ENCODE peak calls at places on chromosomes 1 and 21, in ten cellular contexts. One of them, this sample, is unnamed.

GRCh38 chr1:214143015-214143775 is 137.8 kb upstream of the SMYD2 start:
- DNase-seq in neural progenitor cell: no peak
- DNase-seq in SK-N-SH: peak; percentile 29
- DNase-seq in body of pancreas: no peak
- DNase-seq in BE2C: no peak
- DNase-seq in lower lobe of right lung: no peak
- DNase-seq in MM.1S: no peak
- DNase-seq in left lung: no peak
- DNase-seq in IMR-90: no peak
- DNase-seq in H9: no peak
- DNase-seq in this sample: no peak

GRCh38 chr1:43796111-43796581 is 88.8 kb downstream of the ST3GAL3 start:
- DNase-seq in neural progenitor cell: no peak
- DNase-seq in SK-N-SH: no peak
- DNase-seq in body of pancreas: no peak
- DNase-seq in BE2C: no peak
- DNase-seq in lower lobe of right lung: no peak
- DNase-seq in MM.1S: no peak
- DNase-seq in left lung: no peak
- DNase-seq in IMR-90: peak; percentile 77
- DNase-seq in H9: no peak
- DNase-seq in this sample: no peak

GRCh38 chr1:160834945-160835565 is 27.6 kb downstream of the CD244 start:
- DNase-seq in neural progenitor cell: peak; percentile 68
- DNase-seq in SK-N-SH: peak; percentile 23
- DNase-seq in body of pancreas: peak; percentile 24
- DNase-seq in BE2C: peak; percentile 30
- DNase-seq in lower lobe of right lung: no peak
- DNase-seq in MM.1S: peak; percentile 59
- DNase-seq in left lung: no peak
- DNase-seq in IMR-90: peak; percentile 31
- DNase-seq in H9: no peak
- DNase-seq in this sample: no peak

GRCh38 chr1:245605480-245606156 is 450.8 kb downstream of the KIF26B start:
- DNase-seq in neural progenitor cell: no peak
- DNase-seq in SK-N-SH: peak; percentile 91
- DNase-seq in body of pancreas: peak; percentile 16
- DNase-seq in BE2C: peak; percentile 95
- DNase-seq in lower lobe of right lung: no peak
- DNase-seq in MM.1S: no peak
- DNase-seq in left lung: peak; percentile 58
- DNase-seq in IMR-90: peak; percentile 72
- DNase-seq in H9: peak; percentile 27
- DNase-seq in this sample: no peak

GRCh38 chr1:107525146-107525545 is 384.3 kb downstream of the NTNG1 start:
- DNase-seq in neural progenitor cell: no peak
- DNase-seq in SK-N-SH: no peak
- DNase-seq in body of pancreas: no peak
- DNase-seq in BE2C: no peak
- DNase-seq in lower lobe of right lung: no peak
- DNase-seq in MM.1S: no peak
- DNase-seq in left lung: no peak
- DNase-seq in IMR-90: no peak
- DNase-seq in H9: no peak
- DNase-seq in this sample: no peak

GRCh38 chr1:35707253-35708178 is 11.2 kb downstream of the C1orf216 start:
- DNase-seq in neural progenitor cell: peak; percentile 96
- DNase-seq in SK-N-SH: peak; percentile 92
- DNase-seq in body of pancreas: peak; percentile 66
- DNase-seq in BE2C: peak; percentile 63
- DNase-seq in lower lobe of right lung: no peak
- DNase-seq in MM.1S: peak; percentile 27
- DNase-seq in left lung: no peak
- DNase-seq in IMR-90: no peak
- DNase-seq in H9: peak; percentile 80
- DNase-seq in this sample: no peak

GRCh38 chr1:9275567-9276034 is 17.1 kb upstream of the SPSB1 start:
- DNase-seq in neural progenitor cell: no peak
- DNase-seq in SK-N-SH: no peak
- DNase-seq in body of pancreas: no peak
- DNase-seq in BE2C: no peak
- DNase-seq in lower lobe of right lung: peak; percentile 85
- DNase-seq in MM.1S: peak; percentile 96
- DNase-seq in left lung: peak; percentile 90
- DNase-seq in IMR-90: peak; percentile 92
- DNase-seq in H9: no peak
- DNase-seq in this sample: peak; percentile 25

GRCh38 chr1:231208980-231209379 is 32.0 kb upstream of the GNPAT start:
- DNase-seq in neural progenitor cell: no peak
- DNase-seq in SK-N-SH: no peak
- DNase-seq in body of pancreas: no peak
- DNase-seq in BE2C: no peak
- DNase-seq in lower lobe of right lung: no peak
- DNase-seq in MM.1S: no peak
- DNase-seq in left lung: no peak
- DNase-seq in IMR-90: no peak
- DNase-seq in H9: no peak
- DNase-seq in this sample: no peak

GRCh38 chr1:206112600-206113301 is 4.4 kb downstream of the AVPR1B start:
- DNase-seq in neural progenitor cell: no peak
- DNase-seq in SK-N-SH: no peak
- DNase-seq in body of pancreas: peak; percentile 81
- DNase-seq in BE2C: no peak
- DNase-seq in lower lobe of right lung: peak; percentile 80
- DNase-seq in MM.1S: no peak
- DNase-seq in left lung: peak; percentile 76
- DNase-seq in IMR-90: no peak
- DNase-seq in H9: no peak
- DNase-seq in this sample: no peak

GRCh38 chr1:220391426-220391825 is 119.2 kb upstream of the RAB3GAP2 start:
- DNase-seq in neural progenitor cell: no peak
- DNase-seq in SK-N-SH: no peak
- DNase-seq in body of pancreas: no peak
- DNase-seq in BE2C: no peak
- DNase-seq in lower lobe of right lung: no peak
- DNase-seq in MM.1S: no peak
- DNase-seq in left lung: no peak
- DNase-seq in IMR-90: no peak
- DNase-seq in H9: no peak
- DNase-seq in this sample: no peak

GRCh38 chr1:59135761-59136255 is 161.1 kb upstream of the FGGY start:
- DNase-seq in neural progenitor cell: no peak
- DNase-seq in SK-N-SH: no peak
- DNase-seq in body of pancreas: no peak
- DNase-seq in BE2C: no peak
- DNase-seq in lower lobe of right lung: no peak
- DNase-seq in MM.1S: no peak
- DNase-seq in left lung: no peak
- DNase-seq in IMR-90: no peak
- DNase-seq in H9: no peak
- DNase-seq in this sample: no peak

GRCh38 chr1:181112071-181112929 is 23.8 kb downstream of the IER5 start:
- DNase-seq in neural progenitor cell: no peak
- DNase-seq in SK-N-SH: no peak
- DNase-seq in body of pancreas: peak; percentile 86
- DNase-seq in BE2C: no peak
- DNase-seq in lower lobe of right lung: peak; percentile 80
- DNase-seq in MM.1S: no peak
- DNase-seq in left lung: no peak
- DNase-seq in IMR-90: peak; percentile 100
- DNase-seq in H9: no peak
- DNase-seq in this sample: no peak

GRCh38 chr21:43343095-43343991 is 83.6 kb downstream of the SIK1 start:
- DNase-seq in neural progenitor cell: no peak
- DNase-seq in SK-N-SH: no peak
- DNase-seq in body of pancreas: peak; percentile 92
- DNase-seq in BE2C: no peak
- DNase-seq in lower lobe of right lung: peak; percentile 94
- DNase-seq in MM.1S: no peak
- DNase-seq in left lung: peak; percentile 91
- DNase-seq in IMR-90: no peak
- DNase-seq in H9: no peak
- DNase-seq in this sample: no peak

GRCh38 chr1:4044967-4045366 is 144.9 kb upstream of the C1orf174 start:
- DNase-seq in neural progenitor cell: no peak
- DNase-seq in SK-N-SH: no peak
- DNase-seq in body of pancreas: no peak
- DNase-seq in BE2C: no peak
- DNase-seq in lower lobe of right lung: no peak
- DNase-seq in MM.1S: no peak
- DNase-seq in left lung: no peak
- DNase-seq in IMR-90: no peak
- DNase-seq in H9: no peak
- DNase-seq in this sample: no peak

DNA sequence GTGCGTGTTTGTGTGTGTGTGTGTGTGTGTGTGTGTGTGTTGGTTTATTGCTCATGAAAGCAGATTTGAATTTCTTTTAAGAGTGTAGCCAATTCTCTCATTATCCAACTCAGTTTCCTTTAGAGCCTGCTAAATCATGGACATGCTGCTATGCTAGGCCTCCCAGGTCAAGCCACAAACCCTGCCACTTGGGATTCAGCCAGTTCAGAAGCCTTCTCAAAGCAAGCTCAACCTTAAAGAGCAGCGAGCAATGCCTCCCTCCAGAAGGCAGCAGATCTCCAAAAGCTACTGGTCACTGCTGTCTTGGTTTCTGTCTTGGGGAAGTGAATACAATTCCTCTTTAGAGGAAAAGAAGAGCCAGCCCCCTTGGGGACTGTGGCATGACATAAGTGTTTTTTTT is 624.7 kb downstream of the AJAP1 start:
- DNase-seq in neural progenitor cell: no peak
- DNase-seq in SK-N-SH: no peak
- DNase-seq in body of pancreas: no peak
- DNase-seq in BE2C: no peak
- DNase-seq in lower lobe of right lung: no peak
- DNase-seq in MM.1S: no peak
- DNase-seq in left lung: no peak
- DNase-seq in IMR-90: no peak
- DNase-seq in H9: no peak
- DNase-seq in this sample: no peak
- H3K9me3 ChIP-seq in neural progenitor cell: no peaks in the 10 kb centered on the region
- H3K9me3 ChIP-seq in SK-N-SH: no peaks in the 10 kb centered on the region
- H3K9me3 ChIP-seq in body of pancreas: no peaks in the 10 kb centered on the region
- H3K9me3 ChIP-seq in BE2C: no peaks in the 10 kb centered on the region
- H3K9me3 ChIP-seq in lower lobe of right lung: no peaks in the 10 kb centered on the region
- H3K9me3 ChIP-seq in MM.1S: no peaks in the 10 kb centered on the region
- H3K9me3 ChIP-seq in left lung: no peaks in the 10 kb centered on the region
- H3K9me3 ChIP-seq in IMR-90: peaks cover 59% of the 10 kb centered on the region
- H3K9me3 ChIP-seq in H9: no peaks in the 10 kb centered on the region
- H3K9me3 ChIP-seq in this sample: no peaks in the 10 kb centered on the region

GRCh38 chr1:49527606-49528305 is 496.0 kb downstream of the AGBL4 start:
- DNase-seq in neural progenitor cell: no peak
- DNase-seq in SK-N-SH: no peak
- DNase-seq in body of pancreas: no peak
- DNase-seq in BE2C: no peak
- DNase-seq in lower lobe of right lung: no peak
- DNase-seq in MM.1S: no peak
- DNase-seq in left lung: no peak
- DNase-seq in IMR-90: no peak
- DNase-seq in H9: no peak
- DNase-seq in this sample: no peak
- H3K9me3 ChIP-seq in neural progenitor cell: peaks cover 25% of the 10 kb centered on the region
- H3K9me3 ChIP-seq in SK-N-SH: no peaks in the 10 kb centered on the region
- H3K9me3 ChIP-seq in body of pancreas: no peaks in the 10 kb centered on the region
- H3K9me3 ChIP-seq in BE2C: no peaks in the 10 kb centered on the region
- H3K9me3 ChIP-seq in lower lobe of right lung: no peaks in the 10 kb centered on the region
- H3K9me3 ChIP-seq in MM.1S: no peaks in the 10 kb centered on the region
- H3K9me3 ChIP-seq in left lung: no peaks in the 10 kb centered on the region
- H3K9me3 ChIP-seq in IMR-90: no peaks in the 10 kb centered on the region
- H3K9me3 ChIP-seq in H9: peaks cover 83% of the 10 kb centered on the region
- H3K9me3 ChIP-seq in this sample: no peaks in the 10 kb centered on the region

GRCh38 chr1:78919150-78919549 is 87.4 kb downstream of the ADGRL4 start:
- DNase-seq in neural progenitor cell: peak; percentile 25
- DNase-seq in SK-N-SH: no peak
- DNase-seq in body of pancreas: no peak
- DNase-seq in BE2C: no peak
- DNase-seq in lower lobe of right lung: no peak
- DNase-seq in MM.1S: no peak
- DNase-seq in left lung: no peak
- DNase-seq in IMR-90: no peak
- DNase-seq in H9: peak; percentile 28
- DNase-seq in this sample: no peak
- H3K9me3 ChIP-seq in neural progenitor cell: no peaks in the 10 kb centered on the region
- H3K9me3 ChIP-seq in SK-N-SH: no peaks in the 10 kb centered on the region
- H3K9me3 ChIP-seq in body of pancreas: no peaks in the 10 kb centered on the region
- H3K9me3 ChIP-seq in BE2C: no peaks in the 10 kb centered on the region
- H3K9me3 ChIP-seq in lower lobe of right lung: no peaks in the 10 kb centered on the region
- H3K9me3 ChIP-seq in MM.1S: no peaks in the 10 kb centered on the region
- H3K9me3 ChIP-seq in left lung: no peaks in the 10 kb centered on the region
- H3K9me3 ChIP-seq in IMR-90: no peaks in the 10 kb centered on the region
- H3K9me3 ChIP-seq in H9: no peaks in the 10 kb centered on the region
- H3K9me3 ChIP-seq in this sample: no peaks in the 10 kb centered on the region

DNA sequence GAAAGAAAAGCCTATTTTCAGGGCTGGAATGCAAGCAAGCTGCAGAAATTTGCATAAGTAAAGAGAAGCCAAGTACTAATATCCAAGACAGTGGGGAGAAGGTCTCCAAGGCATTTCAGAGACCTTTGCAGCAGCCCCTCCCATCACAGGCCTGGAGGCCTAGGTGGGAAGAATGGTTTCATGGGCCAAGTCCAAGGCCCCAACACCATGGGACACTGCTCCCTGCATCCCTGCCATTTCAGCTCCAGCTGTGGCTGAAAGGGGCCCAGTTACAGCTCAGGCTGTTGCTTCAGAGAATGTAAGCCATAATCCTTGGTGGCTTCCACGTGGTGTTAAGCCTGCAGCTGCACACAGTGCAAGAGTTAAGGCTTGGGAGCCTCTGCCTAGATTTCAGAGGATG is 16.9 kb upstream of the COL6A1 start:
- DNase-seq in neural progenitor cell: no peak
- DNase-seq in SK-N-SH: no peak
- DNase-seq in body of pancreas: no peak
- DNase-seq in BE2C: no peak
- DNase-seq in lower lobe of right lung: no peak
- DNase-seq in MM.1S: no peak
- DNase-seq in left lung: no peak
- DNase-seq in IMR-90: no peak
- DNase-seq in H9: no peak
- DNase-seq in this sample: no peak
- H3K9me3 ChIP-seq in neural progenitor cell: peaks cover 3% of the 10 kb centered on the region
- H3K9me3 ChIP-seq in SK-N-SH: no peaks in the 10 kb centered on the region
- H3K9me3 ChIP-seq in body of pancreas: no peaks in the 10 kb centered on the region
- H3K9me3 ChIP-seq in BE2C: no peaks in the 10 kb centered on the region
- H3K9me3 ChIP-seq in lower lobe of right lung: no peaks in the 10 kb centered on the region
- H3K9me3 ChIP-seq in MM.1S: no peaks in the 10 kb centered on the region
- H3K9me3 ChIP-seq in left lung: peaks cover 8% of the 10 kb centered on the region
- H3K9me3 ChIP-seq in IMR-90: peaks cover 12% of the 10 kb centered on the region
- H3K9me3 ChIP-seq in H9: peaks cover 17% of the 10 kb centered on the region
- H3K9me3 ChIP-seq in this sample: no peaks in the 10 kb centered on the region

DNA sequence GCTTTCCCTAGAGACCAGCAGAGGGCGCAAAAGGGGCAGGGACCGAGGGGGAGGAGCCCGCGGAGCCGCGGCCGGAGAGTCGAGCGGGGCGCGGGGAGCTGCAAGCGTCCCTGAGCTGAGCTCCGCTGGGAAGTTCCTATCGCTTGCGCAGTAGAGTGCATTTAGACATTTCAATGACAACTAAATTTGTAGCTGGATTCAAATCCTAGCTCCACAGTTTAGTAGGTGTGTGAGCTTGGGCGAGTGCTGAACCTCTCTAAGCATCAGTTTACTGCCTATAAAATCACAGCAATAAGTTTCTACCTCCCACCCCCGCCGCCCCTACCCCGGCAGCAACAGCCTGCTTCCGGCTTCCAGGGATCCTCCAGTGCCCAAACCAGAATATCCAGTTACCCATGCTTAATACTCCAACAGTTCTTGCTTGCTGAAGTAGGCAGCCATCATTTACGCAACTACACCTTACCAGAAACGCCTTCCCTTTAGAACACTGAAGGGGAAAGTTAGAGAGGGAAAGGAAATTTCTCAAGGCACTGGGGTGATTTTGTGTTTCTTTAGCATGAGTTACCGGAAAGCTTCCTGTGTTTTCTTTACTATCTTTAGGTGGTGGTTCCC is 9.1 kb downstream of the TLR5 start:
- DNase-seq in neural progenitor cell: peak; percentile 93
- DNase-seq in SK-N-SH: peak; percentile 93
- DNase-seq in body of pancreas: peak; percentile 90
- DNase-seq in BE2C: peak; percentile 85
- DNase-seq in lower lobe of right lung: peak; percentile 92
- DNase-seq in MM.1S: peak; percentile 81
- DNase-seq in left lung: peak; percentile 97
- DNase-seq in IMR-90: peak; percentile 78
- DNase-seq in H9: peak; percentile 92
- DNase-seq in this sample: peak; percentile 65
- H3K9me3 ChIP-seq in neural progenitor cell: no peaks in the 10 kb centered on the region
- H3K9me3 ChIP-seq in SK-N-SH: no peaks in the 10 kb centered on the region
- H3K9me3 ChIP-seq in body of pancreas: no peaks in the 10 kb centered on the region
- H3K9me3 ChIP-seq in BE2C: no peaks in the 10 kb centered on the region
- H3K9me3 ChIP-seq in lower lobe of right lung: no peaks in the 10 kb centered on the region
- H3K9me3 ChIP-seq in MM.1S: no peaks in the 10 kb centered on the region
- H3K9me3 ChIP-seq in left lung: no peaks in the 10 kb centered on the region
- H3K9me3 ChIP-seq in IMR-90: no peaks in the 10 kb centered on the region
- H3K9me3 ChIP-seq in H9: no peaks in the 10 kb centered on the region
- H3K9me3 ChIP-seq in this sample: no peaks in the 10 kb centered on the region